ENCODE peak calls at places on chromosomes 3 and 15, in nine cellular contexts. D, E, X, S, L, B, Y, Q and H are unnamed samples.

GRCh38 chr3:14418670-14419250 is 16.4 kb downstream of the SLC6A6 start:
- DNase-seq in D (no peak), E (no peak), X (no peak), S (no peak), L (no peak), B (no peak), Y (no peak), Q (peak; percentile 71), H (no peak)

GRCh38 chr3:98962189-98962930 is 60.9 kb upstream of the DCBLD2 start:
- DNase-seq in D (no peak), E (no peak), X (peak; percentile 97), S (peak; percentile 95), L (no peak), B (no peak), Y (no peak), Q (no peak), H (no peak)

GRCh38 chr3:23865595-23866396 is 51.0 kb downstream of the NKIRAS1 start:
- DNase-seq in D (no peak), E (peak; percentile 41), X (peak; percentile 54), S (peak; percentile 33), L (no peak), B (peak; percentile 16), Y (peak; percentile 60), Q (peak; percentile 67), H (no peak)

GRCh38 chr3:166900866-166901577 is 479.1 kb downstream of the ZBBX start:
- DNase-seq in D (no peak), E (no peak), X (peak; percentile 28), S (no peak), L (no peak), B (no peak), Y (no peak), Q (no peak), H (no peak)

GRCh38 chr3:11498646-11499045 is 145.1 kb downstream of the VGLL4 start:
- DNase-seq in D (peak; percentile 76), E (no peak), X (peak; percentile 66), S (peak; percentile 45), L (no peak), B (no peak), Y (no peak), Q (no peak), H (no peak)

GRCh38 chr3:106589306-106589942 is 720.6 kb upstream of the CBLB start:
- DNase-seq in D (no peak), E (no peak), X (no peak), S (peak; percentile 84), L (no peak), B (no peak), Y (no peak), Q (no peak), H (no peak)

GRCh38 chr3:126113733-126114132 is 29.8 kb upstream of the SLC41A3 start:
- DNase-seq in D (peak; percentile 15), E (no peak), X (peak; percentile 16), S (no peak), L (no peak), B (no peak), Y (peak; percentile 56), Q (peak; percentile 58), H (no peak)

GRCh38 chr3:9500108-9501050 is 53.2 kb downstream of the LHFPL4 start:
- DNase-seq in D (peak; percentile 68), E (peak; percentile 64), X (peak; percentile 75), S (peak; percentile 14), L (peak; percentile 9), B (no peak), Y (peak; percentile 92), Q (peak; percentile 94), H (peak; percentile 47)

GRCh38 chr3:149958171-149958796 is 12.4 kb downstream of the PFN2 start:
- DNase-seq in D (no peak), E (no peak), X (peak; percentile 30), S (no peak), L (no peak), B (no peak), Y (no peak), Q (peak; percentile 58), H (no peak)

GRCh38 chr3:85554153-85554552 is 595.4 kb downstream of the CADM2 start:
- DNase-seq in D (no peak), E (no peak), X (no peak), S (no peak), L (no peak), B (no peak), Y (peak; percentile 32), Q (peak; percentile 72), H (no peak)

GRCh38 chr3:24341668-24342067 is 153.0 kb downstream of the THRB start:
- DNase-seq in D (no peak), E (no peak), X (peak; percentile 31), S (no peak), L (no peak), B (no peak), Y (no peak), Q (no peak), H (no peak)

GRCh38 chr3:19046440-19046839 is 101.9 kb upstream of the KCNH8 start:
- DNase-seq in D (no peak), E (no peak), X (no peak), S (no peak), L (no peak), B (no peak), Y (no peak), Q (peak; percentile 3), H (no peak)

GRCh38 chr3:125150525-125151436 is 61.8 kb downstream of the SLC12A8 start:
- DNase-seq in D (no peak), E (no peak), X (peak; percentile 62), S (no peak), L (peak; percentile 14), B (peak; percentile 1), Y (peak; percentile 72), Q (peak; percentile 86), H (no peak)

GRCh38 chr15:58981808-58982475 is 5.5 kb upstream of the RNF111 start:
- DNase-seq in D (no peak), E (no peak), X (no peak), S (no peak), L (no peak), B (no peak), Y (no peak), Q (no peak), H (no peak)

GRCh38 chr15:75191235-75191634 is 10.4 kb upstream of the C15orf39 start:
- DNase-seq in D (no peak), E (no peak), X (no peak), S (no peak), L (no peak), B (no peak), Y (no peak), Q (no peak), H (no peak)

GRCh38 chr15:73338058-73338457 is 30.7 kb downstream of the HCN4 start:
- DNase-seq in D (no peak), E (no peak), X (no peak), S (no peak), L (no peak), B (no peak), Y (no peak), Q (no peak), H (no peak)

GRCh38 chr3:80770106-80771079 is 991.1 kb downstream of the GBE1 start:
- DNase-seq in D (no peak), E (no peak), X (no peak), S (no peak), L (no peak), B (no peak), Y (no peak), Q (peak; percentile 55), H (no peak)

GRCh38 chr15:90979582-90979981 is 14.8 kb downstream of the PRC1 start:
- DNase-seq in D (no peak), E (no peak), X (no peak), S (no peak), L (no peak), B (no peak), Y (no peak), Q (no peak), H (no peak)

GRCh38 chr3:89042251-89042650 is 65.2 kb upstream of the EPHA3 start:
- DNase-seq in D (no peak), E (no peak), X (no peak), S (no peak), L (no peak), B (no peak), Y (no peak), Q (no peak), H (no peak)

GRCh38 chr15:97729270-97729669 is 231.2 kb upstream of the ARRDC4 start:
- DNase-seq in D (no peak), E (no peak), X (no peak), S (no peak), L (no peak), B (no peak), Y (no peak), Q (no peak), H (no peak)